ENCODE peak calls at places on chromosomes 11 and 22, in six cellular contexts. H is MM.1S, Y is mammary epithelial cell, W is IMR-90, F is DND-41, N is mesenchymal stem cell. O is an unnamed sample. For H3K4me1, the result is how much of the 10 kb centered on the place peaks cover.

GRCh38 chr22:48319321-48320047 is 1508.2 kb downstream of the BRD1 start:
- DNase-seq in W (no peak), F (no peak), Y (no peak), N (no peak), H (no peak), O (no peak)

GRCh38 chr22:44394246-44395115 is 81.7 kb upstream of the SHISAL1 start:
- DNase-seq in F (no peak), W (no peak), Y (no peak), H (no peak), N (no peak), O (no peak)

GRCh38 chr11:62004473-62004872 is 37.0 kb upstream of the FTH1 start:
- DNase-seq in Y (peak), F (no peak), N (peak), H (no peak), W (peak), O (no peak)

GRCh38 chr11:111961389-111962300 is 24.5 kb downstream of the DIXDC1 start:
- DNase-seq in F (no peak), Y (no peak), H (no peak), N (no peak), W (no peak), O (no peak)

GRCh38 chr11:13152736-13153541 is 124.7 kb upstream of the BMAL1 start:
- DNase-seq in N (peak), Y (no peak), F (no peak), W (peak), H (no peak), O (no peak)

GRCh38 chr22:22848364-22848866 is 39.2 kb upstream of the IGLL5 start:
- DNase-seq in W (peak), H (peak), F (peak), N (peak), Y (peak), O (peak)

GRCh38 chr11:42812408-42812807 is 499.4 kb upstream of the API5 start:
- DNase-seq in Y (no peak), H (no peak), F (no peak), N (no peak), W (no peak), O (no peak)

GRCh38 chr11:73326929-73327811 is 19.1 kb downstream of the ARHGEF17 start:
- DNase-seq in H (no peak), F (no peak), W (peak), Y (peak), N (peak), O (peak)

GRCh38 chr22:29954203-29954855 is 71.4 kb downstream of the MTMR3 start:
- DNase-seq in H (no peak), W (no peak), F (no peak), N (no peak), Y (no peak), O (no peak)

GRCh38 chr11:125517116-125517804 is 21.2 kb upstream of the FEZ1 start:
- DNase-seq in Y (no peak), H (peak), N (peak), F (peak), W (peak), O (no peak)

GRCh38 chr22:49205401-49205800 is 622.3 kb downstream of the BRD1 start:
- DNase-seq in N (no peak), F (no peak), H (no peak), W (no peak), Y (no peak), O (no peak)

GRCh38 chr22:39731481-39731880 is 160.9 kb downstream of the CACNA1I start:
- DNase-seq in N (no peak), Y (no peak), W (no peak), H (no peak), F (no peak), O (no peak)

GRCh38 chr11:96017872-96018271 is 94.0 kb upstream of the MTMR2 start:
- DNase-seq in W (no peak), N (peak), H (no peak), F (no peak), Y (no peak), O (no peak)

GRCh38 chr11:119902656-119903181 is 173.7 kb upstream of the NECTIN1 start:
- DNase-seq in F (no peak), W (no peak), H (no peak), Y (no peak), N (no peak), O (no peak)

GRCh38 chr11:77250881-77251640 is 50.4 kb downstream of the GDPD4 start:
- DNase-seq in Y (peak), H (no peak), F (no peak), W (peak), N (peak), O (no peak)

GRCh38 chr11:119120639-119121007 is 757 bp upstream of the HINFP start:
- DNase-seq in H (no peak), F (no peak), Y (no peak), N (no peak), W (peak), O (peak)

GRCh38 chr11:124725719-124726105 is 14.0 kb upstream of the NRGN start:
- DNase-seq in W (peak), Y (peak), N (no peak), F (no peak), H (no peak), O (no peak)

GRCh38 chr11:66015094-66015881 is 3.5 kb downstream of the CST6 start:
- DNase-seq in W (no peak), F (no peak), Y (no peak), N (no peak), H (no peak), O (no peak)

GRCh38 chr11:61645179-61645868 is 34.9 kb upstream of the DAGLA start:
- DNase-seq in F (no peak), H (no peak), Y (no peak), N (no peak), W (peak), O (peak)

GRCh38 chr11:86477495-86478155 is 102.9 kb downstream of the CCDC81 start:
- DNase-seq in N (peak), Y (no peak), H (no peak), W (peak), F (no peak), O (no peak)

GRCh38 chr11:49995559-49995958 is 13.2 kb upstream of the OR4C12 start:
- DNase-seq in W (peak), F (peak), Y (peak), H (peak), N (peak), O (peak)

GRCh38 chr22:24424001-24424900 is 3.1 kb upstream of the ADORA2A start:
- DNase-seq in W (no peak), H (peak), N (no peak), Y (no peak), F (no peak), O (peak)

GRCh38 chr11:94281321-94281720 is 23.1 kb upstream of the IZUMO1R start:
- DNase-seq in W (no peak), F (no peak), Y (no peak), N (no peak), H (no peak), O (no peak)

GRCh38 chr11:118009821-118010737 is 23.9 kb downstream of the IL10RA start:
- DNase-seq in H (no peak), N (no peak), W (no peak), Y (no peak), F (no peak), O (peak)

GRCh38 chr11:122178795-122179194 is 62.8 kb upstream of the BLID start:
- DNase-seq in W (peak), Y (no peak), F (no peak), H (no peak), N (no peak), O (no peak)

GRCh38 chr22:17250380-17251129 is 31.3 kb upstream of the ADA2 start:
- DNase-seq in N (no peak), W (no peak), Y (no peak), F (no peak), H (no peak), O (no peak)

GRCh38 chr22:27107824-27108223 is 450.4 kb downstream of the MIAT start:
- DNase-seq in Y (peak), W (peak), F (no peak), N (peak), H (no peak), O (no peak)

GRCh38 chr11:93073508-93074280 is 104.2 kb downstream of the MTNR1B start:
- DNase-seq in Y (no peak), H (no peak), F (no peak), N (no peak), W (no peak), O (no peak)

GRCh38 chr11:3955299-3955665 is 99.8 kb downstream of the STIM1 start:
- DNase-seq in N (no peak), F (no peak), W (no peak), H (no peak), Y (peak), O (no peak)

GRCh38 chr22:30196867-30197336 is 49.7 kb downstream of the LIF start:
- DNase-seq in W (no peak), Y (no peak), F (no peak), H (no peak), N (no peak), O (no peak)

GRCh38 chr11:110573411-110573810 is 138.8 kb downstream of the ARHGAP20 start:
- DNase-seq in W (no peak), Y (no peak), F (no peak), H (no peak), N (no peak), O (no peak)

GRCh38 chr22:49934891-49935557 is 16.6 kb downstream of the CRELD2 start:
- DNase-seq in W (peak), Y (no peak), H (peak), N (peak), F (peak), O (peak)

GRCh38 chr11:67384851-67385366 is 6.9 kb upstream of the RAD9A start:
- DNase-seq in W (peak), N (peak), H (no peak), F (no peak), Y (peak), O (no peak)

GRCh38 chr11:129402196-129402595 is 26.5 kb downstream of the BARX2 start:
- DNase-seq in W (no peak), F (no peak), N (no peak), H (no peak), Y (no peak), O (no peak)

GRCh38 chr22:39703890-39704658 is 133.5 kb downstream of the CACNA1I start:
- DNase-seq in F (no peak), H (no peak), N (no peak), Y (no peak), W (peak), O (no peak)

GRCh38 chr11:120867024-120867423 is 156.9 kb upstream of the TBCEL start:
- DNase-seq in Y (no peak), H (no peak), N (no peak), F (no peak), W (no peak), O (no peak)

GRCh38 chr11:70885721-70886305 is 366.6 kb downstream of the SHANK2 start:
- DNase-seq in W (peak), N (peak), F (no peak), Y (no peak), H (peak), O (no peak)

GRCh38 chr22:46107753-46108563 is 42.4 kb upstream of the PPARA start:
- DNase-seq in N (peak), F (no peak), Y (peak), H (no peak), W (no peak), O (no peak)

GRCh38 chr22:46105494-46106278 is 44.6 kb upstream of the PPARA start:
- DNase-seq in Y (peak), F (no peak), W (peak), N (peak), H (no peak), O (no peak)

GRCh38 chr22:46104881-46105493 is 45.3 kb upstream of the PPARA start:
- DNase-seq in N (no peak), F (no peak), W (no peak), Y (no peak), H (no peak), O (no peak)

GRCh38 chr22:46107089-46107664 is 43.1 kb upstream of the PPARA start:
- DNase-seq in H (no peak), Y (peak), F (no peak), W (no peak), N (no peak), O (no peak)

GRCh38 chr22:46106279-46107022 is 43.9 kb upstream of the PPARA start:
- DNase-seq in W (no peak), Y (no peak), N (no peak), F (no peak), H (no peak), O (no peak)
- H3K4me1 ChIP-seq in W (under half), Y (half or more), N (half or more), F (under half), H (under half), O (under half)

GRCh38 chr11:43992138-43992537 is 49.7 kb downstream of the C11orf96 start:
- DNase-seq in W (no peak), F (no peak), Y (no peak), H (no peak), N (no peak), O (no peak)

GRCh38 chr11:43987384-43988039 is 45.1 kb downstream of the C11orf96 start:
- DNase-seq in H (no peak), W (peak), N (peak), F (no peak), Y (peak), O (no peak)

GRCh38 chr11:43986881-43987280 is 44.4 kb downstream of the C11orf96 start:
- DNase-seq in Y (no peak), N (no peak), W (no peak), H (no peak), F (no peak), O (no peak)

GRCh38 chr11:43988040-43988793 is 45.8 kb downstream of the C11orf96 start:
- DNase-seq in F (no peak), H (no peak), Y (no peak), N (peak), W (peak), O (peak)

GRCh38 chr11:43989162-43989961 is 46.9 kb downstream of the C11orf96 start:
- DNase-seq in F (no peak), N (peak), H (no peak), W (no peak), Y (no peak), O (no peak)
- H3K9ac ChIP-seq in F (no peak), N (peak), H (no peak), W (no peak), Y (no peak), O (no peak)

DNA sequence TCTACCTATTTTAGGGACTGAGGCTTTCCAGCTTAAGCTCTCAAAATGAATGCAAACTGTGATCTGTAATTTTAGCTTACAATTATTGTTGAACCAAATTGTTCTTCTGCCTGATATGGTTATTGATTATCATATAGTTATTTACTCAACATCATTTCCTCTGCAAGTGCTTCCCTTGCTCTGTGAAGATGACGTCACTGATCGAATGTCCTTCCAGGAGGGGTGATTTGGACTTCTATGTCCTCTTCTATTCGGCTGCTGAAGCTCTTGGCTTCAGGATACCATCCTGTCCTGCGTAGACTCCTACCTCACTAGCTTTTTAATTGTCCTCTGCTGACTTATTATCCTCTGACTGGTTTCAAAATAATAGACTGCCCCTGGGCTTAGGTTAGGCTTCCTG is 137.4 kb upstream of the LARGE1 start:
- DNase-seq in Y (no peak), H (no peak), N (no peak), F (no peak), W (no peak), O (no peak)
- H3K4me1 ChIP-seq in Y (under half), H (under half), N (under half), F (under half), W (under half), O (under half)

GRCh38 chr22:35313311-35314121 is 13.8 kb downstream of the TOM1 start:
- DNase-seq in N (peak), W (peak), H (no peak), Y (peak), F (no peak), O (no peak)

GRCh38 chr22:35315855-35316745 is 16.4 kb downstream of the TOM1 start:
- DNase-seq in Y (no peak), F (no peak), W (no peak), N (no peak), H (no peak), O (no peak)

GRCh38 chr22:35314161-35314942 is 14.7 kb downstream of the TOM1 start:
- DNase-seq in N (no peak), W (no peak), Y (no peak), F (no peak), H (no peak), O (no peak)

GRCh38 chr22:35317680-35318290 is 18.1 kb downstream of the TOM1 start:
- DNase-seq in Y (no peak), W (no peak), N (no peak), F (no peak), H (no peak), O (no peak)

DNA sequence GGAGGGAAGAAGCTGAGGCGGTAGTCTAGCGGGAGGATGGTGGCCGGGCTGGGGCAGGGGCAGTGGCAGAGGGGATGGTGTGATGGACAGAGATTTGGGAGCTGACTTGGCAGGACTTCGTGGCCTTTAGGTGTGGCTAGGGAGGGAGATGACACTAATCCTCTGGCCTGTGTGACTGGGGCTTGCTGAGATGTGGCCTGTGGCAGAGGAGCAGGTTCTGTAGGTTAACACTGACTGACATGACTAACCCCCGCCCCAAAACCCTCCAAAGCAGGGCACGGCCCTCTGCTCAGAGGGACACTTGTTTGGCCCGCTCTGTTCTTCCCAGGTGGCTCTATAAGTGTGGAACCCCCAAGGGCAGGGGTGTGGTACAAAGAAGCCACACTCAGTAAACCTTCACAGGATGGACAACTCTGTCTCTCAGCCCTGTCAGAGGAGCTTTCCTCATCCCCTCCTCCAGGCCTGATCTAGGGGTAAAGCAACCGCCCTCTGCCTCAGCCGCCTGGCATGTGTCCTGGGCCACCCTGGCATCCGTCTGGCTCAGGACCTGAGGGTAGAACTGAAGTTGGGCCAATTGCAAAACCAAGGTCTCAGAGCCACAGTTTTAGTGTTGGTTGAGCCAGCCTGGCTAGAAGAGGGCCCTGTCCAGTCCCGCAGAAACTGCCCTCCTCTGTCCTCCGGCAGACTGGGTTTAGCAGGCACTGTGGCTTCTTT is 15.6 kb downstream of the TOM1 start:
- DNase-seq in Y (no peak), N (no peak), W (no peak), H (no peak), F (no peak), O (no peak)
- H3K9ac ChIP-seq in Y (no peak), N (no peak), W (no peak), H (no peak), F (no peak), O (no peak)

GRCh38 chr22:20433686-20434241 is 3.9 kb downstream of the SCARF2 start:
- DNase-seq in N (no peak), Y (no peak), W (no peak), H (no peak), F (no peak), O (no peak)
- H3K4me1 ChIP-seq in N (under half), Y (under half), W (under half), H (under half), F (under half), O (under half)

GRCh38 chr11:33802414-33802950 is 28.2 kb upstream of the FBXO3 start:
- DNase-seq in N (peak), W (peak), F (no peak), Y (peak), H (peak), O (no peak)
- H3K9ac ChIP-seq in N (peak), W (peak), F (no peak), Y (no peak), H (peak), O (no peak)

GRCh38 chr22:19178065-19178658 is 374 bp downstream of the SLC25A1 start:
- DNase-seq in N (peak), H (peak), W (peak), F (peak), Y (peak), O (peak)
- H3K4me1 ChIP-seq in N (half or more), H (under half), W (under half), F (half or more), Y (under half), O (half or more)